ENCODE peak calls at places on chromosomes 16 and 17, in seven cellular contexts. P is bronchial epithelial cell, J is glutamatergic neuron, K is sigmoid colon, X is BJ, C is pancreas, M is breast epithelium. I is an unnamed sample.

GRCh38 chr17:45104029-45104428 is 28.3 kb downstream of the PLCD3 start:
- DNase-seq in P (no peak), C (no peak), K (no peak), X (no peak), J (no peak), M (no peak), I (no peak)

GRCh38 chr17:70621593-70621992 is 452.3 kb downstream of the KCNJ2 start:
- DNase-seq in P (no peak), M (no peak), C (no peak), J (no peak), K (no peak), X (no peak), I (no peak)

GRCh38 chr16:1244881-1245280 is 4.4 kb downstream of the TPSAB1 start:
- DNase-seq in X (no peak), K (peak), P (no peak), J (no peak), M (peak), C (no peak), I (no peak)

GRCh38 chr17:73091770-73092517 is 544 bp downstream of the SLC39A11 start:
- DNase-seq in P (peak), C (peak), J (no peak), X (no peak), M (peak), K (no peak), I (peak)

GRCh38 chr17:57033296-57033695 is 51.8 kb upstream of the AKAP1 start:
- DNase-seq in C (no peak), X (no peak), J (no peak), M (no peak), P (no peak), K (no peak), I (no peak)

GRCh38 chr17:12180644-12181261 is 160.1 kb downstream of the MAP2K4 start:
- DNase-seq in C (peak), K (no peak), M (no peak), P (peak), X (no peak), J (no peak), I (no peak)

GRCh38 chr16:69276143-69277115 is 34.7 kb upstream of the VPS4A start:
- DNase-seq in X (peak), M (no peak), J (no peak), K (peak), P (no peak), C (no peak), I (no peak)

GRCh38 chr17:82256242-82256894 is 17.1 kb downstream of the CSNK1D start:
- DNase-seq in M (no peak), X (no peak), K (no peak), C (no peak), P (no peak), J (no peak), I (no peak)

GRCh38 chr16:46573008-46573833 is 48.0 kb downstream of the SHCBP1 start:
- DNase-seq in M (no peak), P (peak), K (no peak), C (no peak), X (peak), J (no peak), I (no peak)

GRCh38 chr16:57799619-57800212 is 2.6 kb downstream of the KIFC3 start:
- DNase-seq in J (no peak), P (no peak), C (no peak), K (no peak), M (no peak), X (no peak), I (peak)

GRCh38 chr17:55168970-55169687 is 95.6 kb upstream of the HLF start:
- DNase-seq in K (no peak), C (no peak), M (no peak), J (no peak), X (no peak), P (no peak), I (no peak)

GRCh38 chr16:6611535-6611934 is 721.1 kb upstream of the RBFOX1 start:
- DNase-seq in P (no peak), X (no peak), K (no peak), M (no peak), J (no peak), C (no peak), I (no peak)

GRCh38 chr17:1621273-1621954 is 7.2 kb downstream of the SLC43A2 start:
- DNase-seq in J (no peak), X (no peak), C (no peak), M (no peak), K (no peak), P (no peak), I (no peak)

GRCh38 chr16:75629132-75629531 is 6.1 kb upstream of the ADAT1 start:
- DNase-seq in J (no peak), P (no peak), C (no peak), X (no peak), M (no peak), K (no peak), I (no peak)

GRCh38 chr17:40499551-40500189 is 1.8 kb downstream of the TNS4 start:
- DNase-seq in M (peak), J (peak), K (peak), X (no peak), C (peak), P (peak), I (peak)

GRCh38 chr16:66692341-66692740 is 4.2 kb downstream of the CMTM4 start:
- DNase-seq in C (no peak), P (peak), J (no peak), M (no peak), K (peak), X (no peak), I (no peak)

GRCh38 chr16:23557779-23558330 is 328 bp downstream of the UBFD1 start:
- DNase-seq in C (peak), J (peak), P (no peak), X (no peak), M (no peak), K (peak), I (no peak)

GRCh38 chr17:43467981-43468541 is 15.7 kb upstream of the DHX8 start:
- DNase-seq in K (peak), C (no peak), P (peak), J (peak), M (no peak), X (peak), I (no peak)

GRCh38 chr17:28053725-28054124 is 11.2 kb downstream of the NLK start:
- DNase-seq in M (no peak), K (no peak), P (no peak), J (no peak), X (no peak), C (no peak), I (no peak)

GRCh38 chr17:43010667-43011308 is 4.2 kb downstream of the IFI35 start:
- DNase-seq in X (no peak), M (no peak), P (no peak), C (peak), K (no peak), J (no peak), I (no peak)

GRCh38 chr16:51313204-51313603 is 162.1 kb upstream of the SALL1 start:
- DNase-seq in X (no peak), M (no peak), J (no peak), K (no peak), C (no peak), P (peak), I (no peak)

GRCh38 chr16:14139872-14140271 is 68.8 kb downstream of the MRTFB start:
- DNase-seq in M (no peak), K (no peak), P (no peak), X (no peak), J (no peak), C (no peak), I (no peak)

GRCh38 chr17:27762527-27763305 is 37.6 kb downstream of the NOS2 start:
- DNase-seq in J (no peak), P (peak), C (no peak), M (no peak), K (no peak), X (no peak), I (no peak)

GRCh38 chr17:44217738-44218343 is 1.6 kb downstream of the UBTF start:
- DNase-seq in J (no peak), C (no peak), P (no peak), X (no peak), M (no peak), K (no peak), I (peak)

GRCh38 chr17:3914319-3914685 is 2.0 kb downstream of the P2RX1 start:
- DNase-seq in J (no peak), K (no peak), X (no peak), M (no peak), P (no peak), C (no peak), I (peak)

GRCh38 chr17:73786286-73786743 is 142.1 kb upstream of the SDK2 start:
- DNase-seq in X (no peak), K (no peak), C (no peak), M (peak), P (no peak), J (peak), I (peak)

GRCh38 chr17:79174905-79175856 is 100.6 kb downstream of the ENGASE start:
- DNase-seq in M (no peak), J (no peak), K (no peak), P (peak), X (no peak), C (no peak), I (no peak)

GRCh38 chr17:42720996-42721583 is 23.8 kb downstream of the EZH1 start:
- DNase-seq in X (no peak), P (peak), K (no peak), M (no peak), J (no peak), C (peak), I (no peak)

GRCh38 chr17:73278465-73279453 is 17.1 kb upstream of the CPSF4L start:
- DNase-seq in K (peak), J (no peak), C (no peak), X (no peak), P (peak), M (no peak), I (no peak)

GRCh38 chr17:52681486-52681885 is 523.0 kb upstream of the CA10 start:
- DNase-seq in P (no peak), X (no peak), J (no peak), C (no peak), M (no peak), K (no peak), I (no peak)

GRCh38 chr17:187130-187529 is 5.7 kb upstream of the DOC2B start:
- DNase-seq in J (no peak), X (no peak), P (no peak), C (no peak), M (no peak), K (no peak), I (no peak)

GRCh38 chr17:9520649-9521435 is 54.8 kb downstream of the STX8 start:
- DNase-seq in P (no peak), J (no peak), M (no peak), K (no peak), C (no peak), X (no peak), I (no peak)

GRCh38 chr16:27432600-27432957 is 30.6 kb downstream of the IL21R start:
- DNase-seq in K (peak), C (no peak), X (peak), P (peak), J (no peak), M (no peak), I (no peak)

GRCh38 chr16:72938426-72939164 is 109.3 kb downstream of the ZFHX3 start:
- DNase-seq in C (peak), K (peak), J (no peak), M (peak), X (no peak), P (peak), I (peak)

GRCh38 chr17:13204607-13205237 is 186.9 kb upstream of the ELAC2 start:
- DNase-seq in C (no peak), X (no peak), J (no peak), P (no peak), M (no peak), K (no peak), I (no peak)

GRCh38 chr17:60087882-60088669 is 9.4 kb upstream of the HEATR6 start:
- DNase-seq in C (peak), X (no peak), P (peak), M (no peak), J (no peak), K (no peak), I (no peak)

GRCh38 chr17:3485481-3486068 is 9.8 kb downstream of the ASPA start:
- DNase-seq in X (no peak), C (peak), K (no peak), M (no peak), J (no peak), P (no peak), I (no peak)

GRCh38 chr16:17194190-17194780 is 276.5 kb downstream of the XYLT1 start:
- DNase-seq in J (peak), M (no peak), K (peak), C (peak), P (no peak), X (no peak), I (peak)

DNA sequence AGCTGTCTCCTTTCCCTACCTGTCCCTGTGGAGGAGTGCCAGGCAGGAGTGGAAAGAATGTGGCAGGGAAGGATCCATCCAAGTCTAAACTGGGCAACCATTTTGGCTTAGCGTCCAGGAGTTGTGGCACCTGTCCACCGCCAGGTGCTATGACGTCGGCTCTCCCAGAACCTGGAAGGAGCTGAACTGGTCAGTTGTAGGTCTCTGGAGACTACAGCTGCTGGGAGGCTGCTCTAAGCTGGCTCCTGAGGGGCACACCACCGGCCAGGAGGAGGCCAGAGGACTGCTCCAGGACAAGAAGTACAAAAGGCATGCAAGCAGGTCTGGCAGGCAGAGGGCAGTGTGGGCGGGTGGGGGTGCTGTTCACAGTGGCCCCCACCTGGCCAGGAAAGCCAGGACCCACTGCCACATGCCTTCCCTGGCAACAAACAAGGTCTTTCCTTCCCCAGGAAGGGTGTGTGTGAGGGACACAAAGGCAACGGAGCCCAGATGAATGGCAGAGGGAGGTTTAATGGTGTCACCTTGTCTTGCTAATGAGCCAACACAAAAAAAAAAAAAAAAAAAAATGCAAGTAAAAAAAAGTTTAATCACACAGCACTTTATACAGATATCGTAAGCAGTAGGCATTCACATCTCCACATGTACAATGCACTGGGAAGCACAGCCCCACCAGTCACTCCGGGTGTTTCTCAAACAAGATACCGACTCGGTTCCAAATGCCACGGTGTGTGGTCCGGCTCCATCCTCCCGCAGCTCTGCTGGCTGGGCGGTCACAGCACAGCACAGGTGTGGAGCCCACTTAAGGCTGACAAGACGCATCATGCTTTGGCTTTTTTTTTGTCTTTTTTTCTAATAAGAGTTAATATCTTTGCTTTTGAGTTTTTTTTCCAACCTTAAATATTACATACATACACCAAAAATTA is 4.8 kb downstream of the SPHK1 start:
- DNase-seq in J (no peak), K (no peak), C (peak), M (no peak), X (no peak), P (no peak), I (no peak)
- TF ChIP-seq CTCF in J (no peak), K (no peak), C (no peak), M (peak), X (no peak), P (peak), I (no peak)

DNA sequence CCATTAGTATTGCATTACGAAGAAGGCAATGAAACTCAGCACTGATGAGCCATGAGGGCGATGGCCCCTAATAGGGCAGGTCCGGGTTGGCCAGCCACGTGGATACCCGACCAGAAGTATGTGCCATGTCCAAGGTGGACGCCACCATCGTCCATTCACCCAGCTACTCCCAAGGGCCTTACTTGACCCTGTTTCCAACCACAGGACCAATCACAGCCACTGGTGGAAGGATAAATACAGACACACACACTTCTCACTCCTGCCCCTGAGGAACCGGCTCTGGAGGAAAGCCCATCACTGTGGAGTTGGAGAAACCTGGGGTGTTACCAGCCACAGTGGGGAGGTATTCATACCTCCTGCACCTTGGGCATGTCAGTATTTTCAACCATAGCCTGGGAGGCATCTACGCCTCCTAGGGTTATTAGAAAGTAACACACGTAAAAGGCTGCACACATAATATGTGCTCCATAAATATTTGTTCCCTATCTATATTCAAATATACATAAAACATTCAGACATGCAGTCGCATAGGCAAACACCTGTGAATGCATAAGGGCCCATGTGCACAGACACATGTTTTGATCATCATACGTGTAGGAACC is 5.4 kb upstream of the ITGA3 start:
- DNase-seq in P (no peak), J (no peak), K (no peak), C (no peak), M (no peak), X (no peak), I (no peak)
- TF ChIP-seq CTCF in P (peak), J (no peak), K (no peak), C (no peak), M (no peak), X (no peak), I (no peak)

GRCh38 chr16:2473999-2474876 is 689 bp upstream of the TBC1D24 start:
- DNase-seq in P (no peak), M (no peak), J (peak), C (peak), X (no peak), K (no peak), I (peak)
- TF ChIP-seq CTCF in P (peak), M (no peak), J (peak), C (no peak), X (peak), K (no peak), I (peak)

DNA sequence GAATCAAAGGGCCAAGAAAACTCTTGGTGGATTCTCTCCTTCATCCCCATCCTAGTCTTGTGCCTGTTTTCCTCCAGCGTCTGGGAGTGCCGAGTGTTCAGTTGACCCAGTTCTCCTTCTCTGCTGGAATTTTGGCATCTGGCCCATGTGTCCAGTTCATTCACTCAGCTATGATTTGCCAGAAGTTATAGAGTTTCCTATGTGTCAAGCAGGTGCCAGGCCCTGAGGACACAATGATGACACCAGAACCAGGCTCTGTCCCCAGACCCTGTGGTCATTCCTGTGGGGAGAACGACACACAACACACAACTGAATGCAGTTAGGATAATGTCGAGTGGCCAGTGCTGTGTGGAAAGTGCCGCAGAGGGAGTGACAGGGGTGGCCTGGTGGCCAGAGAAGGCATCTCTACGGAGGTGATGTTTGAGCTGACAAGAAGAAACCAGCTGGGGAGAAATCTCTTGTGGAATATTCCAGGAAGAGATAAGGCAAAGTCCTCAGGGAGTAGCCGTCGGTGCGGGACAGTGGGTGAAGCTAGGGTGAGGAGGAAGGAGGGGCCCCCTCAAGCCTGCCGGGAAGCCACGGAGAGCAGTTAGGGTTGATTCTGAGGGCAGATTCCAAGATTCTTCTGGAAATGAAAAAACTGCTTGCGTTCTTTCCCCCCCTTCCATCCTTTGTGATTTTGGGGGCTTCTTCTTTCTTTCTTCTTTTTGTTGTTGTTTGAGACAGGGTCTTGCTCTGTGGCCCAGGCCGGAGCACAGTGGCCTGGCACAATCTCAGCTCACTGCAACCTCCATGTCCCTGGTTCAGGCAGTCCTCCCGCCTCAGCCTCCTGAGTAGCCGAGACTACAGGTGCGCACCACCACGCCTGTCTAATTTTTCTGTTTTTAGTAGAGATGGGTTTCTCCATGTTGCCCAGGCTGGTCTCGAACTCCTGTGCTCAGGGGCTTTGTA is 35.8 kb upstream of the IL34 start:
- DNase-seq in K (no peak), C (no peak), J (no peak), P (no peak), X (no peak), M (peak), I (peak)
- TF ChIP-seq CTCF in K (no peak), C (no peak), J (no peak), P (no peak), X (no peak), M (peak), I (peak)

GRCh38 chr17:77388384-77389306 is 247.9 kb downstream of the SEC14L1 start:
- DNase-seq in K (no peak), M (no peak), X (no peak), P (no peak), J (peak), C (no peak), I (no peak)
- TF ChIP-seq CTCF in K (no peak), M (no peak), X (no peak), P (no peak), J (no peak), C (no peak), I (no peak)

DNA sequence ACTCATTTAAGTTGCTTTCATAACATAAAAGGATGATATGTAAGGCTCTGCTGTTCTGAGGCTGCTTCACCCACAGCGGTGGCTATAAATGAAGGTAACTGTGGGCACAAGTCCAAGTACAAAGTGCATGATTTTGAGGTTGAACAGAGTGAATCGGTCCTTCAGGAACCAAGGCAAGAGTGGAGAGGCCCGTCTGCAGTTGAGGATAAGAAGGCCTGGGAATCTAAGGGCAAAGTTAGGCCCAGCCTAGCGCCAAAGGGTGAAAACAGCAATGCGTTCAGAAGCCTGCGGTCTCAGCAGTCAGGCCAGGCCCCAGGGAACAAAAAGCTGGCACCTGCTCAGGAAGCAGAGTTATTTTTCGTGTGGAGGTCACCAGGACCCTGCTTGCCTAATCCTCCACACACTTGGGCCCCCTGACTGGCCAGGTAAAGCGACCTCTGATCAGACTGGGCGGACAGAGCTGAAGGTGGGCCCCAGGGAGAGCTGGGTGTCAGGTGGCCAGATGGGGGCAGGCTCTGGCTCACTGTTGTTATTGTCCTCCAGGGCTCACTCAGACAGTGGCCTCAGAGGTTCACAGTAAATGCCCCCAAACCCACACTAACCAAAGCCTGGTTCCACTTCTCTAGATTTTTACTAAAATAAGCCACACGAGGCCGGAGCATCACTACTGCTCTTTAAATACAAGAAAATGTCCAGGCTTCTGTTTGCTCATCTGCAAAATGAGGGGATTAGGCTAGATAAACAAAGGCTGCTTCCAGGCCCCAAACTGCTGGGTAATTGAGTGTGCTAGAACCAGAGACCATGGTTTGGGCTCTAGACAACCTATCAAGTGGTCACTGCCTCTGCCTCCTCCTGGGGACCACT is 46.4 kb downstream of the TEX2 start:
- DNase-seq in P (no peak), J (no peak), K (no peak), C (peak), M (no peak), X (no peak), I (peak)
- TF ChIP-seq CTCF in P (no peak), J (no peak), K (no peak), C (no peak), M (no peak), X (peak), I (peak)

I was measured in Peyer's patch.